ENCODE peak calls at places on chromosomes 4 and X, in six cellular contexts. Y is heart left ventricle, U is right lobe of liver, B is choroid plexus epithelial cell, K is cardiac fibroblast, S is gastrocnemius medialis. M is an unnamed sample.

GRCh38 chr4:53925050-53925605 is 139.3 kb downstream of the CHIC2 start:
- DNase-seq in Y (no peak), U (no peak), B (no peak), K (no peak), S (no peak), M (no peak)

GRCh38 chr4:48830706-48831531 is at the start of gene OCIAD1:
- DNase-seq in Y (peak), U (peak), B (peak), K (peak), S (peak), M (peak)

GRCh38 chr4:186669159-186669720 is 54.4 kb downstream of the FAT1 start:
- DNase-seq in Y (no peak), U (no peak), B (peak), K (peak), S (no peak), M (peak)

GRCh38 chr4:141697116-141697515 is 60.7 kb downstream of the IL15 start:
- DNase-seq in Y (no peak), U (no peak), B (no peak), K (no peak), S (no peak), M (no peak)

GRCh38 chrX:2766921-2767320 is 15.1 kb downstream of the XG start:
- DNase-seq in Y (no peak), U (no peak), B (peak), K (no peak), S (no peak), M (no peak)

GRCh38 chrX:31126205-31126604 is 54.4 kb upstream of the FTHL17 start:
- DNase-seq in Y (no peak), U (no peak), B (peak), K (peak), S (no peak), M (peak)

GRCh38 chrX:7996414-7996813 is 69.2 kb upstream of the PNPLA4 start:
- DNase-seq in Y (no peak), U (no peak), B (peak), K (peak), S (no peak), M (peak)

GRCh38 chr4:103098746-103099421 is 750 bp downstream of the BDH2 start:
- DNase-seq in Y (no peak), U (no peak), B (peak), K (peak), S (no peak), M (no peak)

GRCh38 chrX:40130207-40130606 is 32.4 kb upstream of the BCOR start:
- DNase-seq in Y (no peak), U (no peak), B (peak), K (peak), S (peak), M (peak)

GRCh38 chrX:153488231-153488914 is 6.4 kb upstream of the BGN start:
- DNase-seq in Y (peak), U (no peak), B (peak), K (no peak), S (no peak), M (no peak)

GRCh38 chrX:136207546-136207945 is 43.7 kb downstream of the MAP7D3 start:
- DNase-seq in Y (no peak), U (no peak), B (no peak), K (no peak), S (no peak), M (no peak)

GRCh38 chrX:136950206-136950605 is 69.7 kb upstream of the RBMX start:
- DNase-seq in Y (no peak), U (no peak), B (no peak), K (no peak), S (no peak), M (no peak)

GRCh38 chr4:55866290-55866907 is 13.0 kb downstream of the EXOC1 start:
- DNase-seq in Y (no peak), U (no peak), B (peak), K (peak), S (no peak), M (peak)

GRCh38 chr4:8198906-8199593 is at the start of gene SH3TC1:
- DNase-seq in Y (peak), U (peak), B (peak), K (peak), S (peak), M (peak)

GRCh38 chr4:119728692-119729593 is 100.3 kb upstream of the PDE5A start:
- DNase-seq in Y (no peak), U (no peak), B (peak), K (peak), S (no peak), M (no peak)

GRCh38 chr4:42843694-42844093 is 48.8 kb upstream of the GRXCR1 start:
- DNase-seq in Y (no peak), U (no peak), B (no peak), K (no peak), S (no peak), M (no peak)

GRCh38 chr4:152106113-152106763 is 345.4 kb upstream of the GATB start:
- DNase-seq in Y (peak), U (no peak), B (peak), K (peak), S (peak), M (peak)

GRCh38 chrX:105313596-105313995 is 93.1 kb upstream of the TEX13A start:
- DNase-seq in Y (no peak), U (no peak), B (no peak), K (peak), S (no peak), M (no peak)

GRCh38 chr4:10492486-10492885 is 35.3 kb upstream of the ZNF518B start:
- DNase-seq in Y (no peak), U (no peak), B (no peak), K (no peak), S (no peak), M (no peak)

GRCh38 chrX:155888139-155888538 is 7.0 kb downstream of the VAMP7 start:
- DNase-seq in Y (no peak), U (no peak), B (peak), K (peak), S (no peak), M (peak)

GRCh38 chrX:136262241-136262640 is 11.0 kb upstream of the MAP7D3 start:
- DNase-seq in Y (no peak), U (no peak), B (peak), K (no peak), S (no peak), M (no peak)

GRCh38 chrX:53279296-53280237 is 1.8 kb downstream of the IQSEC2 start:
- DNase-seq in Y (no peak), U (no peak), B (no peak), K (no peak), S (no peak), M (no peak)

GRCh38 chr4:110808371-110808878 is 185.5 kb upstream of the PITX2 start:
- DNase-seq in Y (no peak), U (no peak), B (peak), K (peak), S (no peak), M (peak)

GRCh38 chr4:90951037-90951436 is 823.8 kb downstream of the CCSER1 start:
- DNase-seq in Y (no peak), U (no peak), B (peak), K (peak), S (no peak), M (no peak)

GRCh38 chr4:103075894-103076776 is at the start of gene SLC9B2:
- DNase-seq in Y (peak), U (peak), B (peak), K (peak), S (peak), M (peak)

GRCh38 chr4:37453361-37454262 is 209.1 kb downstream of the NWD2 start:
- DNase-seq in Y (peak), U (peak), B (peak), K (peak), S (peak), M (no peak)

DNA sequence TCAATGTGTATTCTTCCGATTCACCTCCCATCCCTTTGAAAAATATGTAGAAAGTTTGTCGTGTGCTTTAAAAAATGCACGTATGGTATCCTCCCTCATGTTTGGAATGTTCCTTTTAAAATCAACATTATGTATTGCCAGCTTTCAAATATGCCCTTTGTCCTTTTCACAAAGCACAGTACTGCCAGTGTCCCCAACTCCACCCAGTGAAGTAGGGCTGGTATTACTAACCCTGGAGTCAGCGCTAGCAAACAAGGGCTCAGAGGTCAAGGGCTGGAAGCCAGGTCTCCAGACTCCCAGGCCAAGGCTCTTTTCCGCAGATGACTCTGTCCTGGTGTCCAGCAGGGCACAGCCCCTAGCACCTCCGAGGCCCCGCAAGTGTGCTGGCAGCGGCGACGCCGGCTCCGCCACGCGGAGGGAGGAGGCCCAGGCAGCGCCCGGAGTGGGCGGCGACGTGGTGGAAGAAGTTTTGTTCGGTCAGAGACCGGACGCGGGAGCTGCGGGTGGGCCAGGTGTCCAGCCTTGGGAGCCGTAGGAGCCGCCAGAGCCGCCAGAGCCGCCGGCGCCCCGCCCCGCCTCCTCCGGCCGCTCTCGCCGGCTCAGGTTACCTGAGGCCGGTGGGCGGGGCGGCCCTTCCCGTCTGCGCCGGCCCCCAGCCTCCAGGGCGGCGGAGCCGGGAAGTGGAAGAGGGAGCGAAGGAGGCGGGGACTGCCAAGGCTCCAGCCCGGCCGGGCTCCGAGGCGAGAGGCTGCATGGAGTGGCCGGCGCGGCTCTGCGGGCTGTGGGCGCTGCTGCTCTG is at the start of gene IL13RA1:
- DNase-seq in Y (peak), U (peak), B (peak), K (peak), S (peak), M (peak)
- TF ChIP-seq CTCF in Y (no peak), U (no peak), B (no peak), K (no peak), S (no peak), M (peak)

GRCh38 chr4:169727616-169728015 is 30.1 kb downstream of the HPF1 start:
- DNase-seq in Y (no peak), U (no peak), B (no peak), K (no peak), S (no peak), M (no peak)
- TF ChIP-seq CTCF in Y (no peak), U (no peak), B (no peak), K (no peak), S (no peak), M (no peak)

GRCh38 chrX:48466696-48467095 is 3.4 kb downstream of the SLC38A5 start:
- DNase-seq in Y (no peak), U (peak), B (no peak), K (no peak), S (no peak), M (no peak)
- TF ChIP-seq CTCF in Y (no peak), U (no peak), B (peak), K (peak), S (no peak), M (peak)

DNA sequence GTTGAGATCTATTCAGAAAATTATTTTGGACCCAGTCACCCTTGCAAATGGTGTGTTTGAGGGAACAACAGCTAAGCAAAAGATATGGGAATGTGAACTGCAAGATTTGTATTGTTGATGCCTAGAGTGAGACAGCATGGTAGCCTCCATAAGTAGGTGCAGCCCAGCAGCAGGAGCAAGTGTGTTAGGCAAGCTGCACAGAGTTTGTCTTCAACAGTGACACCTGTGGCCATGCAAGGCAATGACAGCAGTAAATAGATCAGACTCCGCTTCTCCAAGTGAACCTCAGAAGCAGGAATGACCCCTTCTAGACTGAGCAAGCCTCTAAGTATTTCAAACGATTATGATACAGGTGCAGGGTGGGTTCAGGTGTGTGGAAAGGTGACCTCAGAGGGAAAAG is 133.4 kb upstream of the MSX1 start:
- DNase-seq in Y (no peak), U (no peak), B (no peak), K (peak), S (no peak), M (no peak)
- TF ChIP-seq CTCF in Y (no peak), U (no peak), B (peak), K (peak), S (no peak), M (peak)

GRCh38 chr4:26162095-26162494 is 158.7 kb upstream of the RBPJ start:
- DNase-seq in Y (no peak), U (no peak), B (no peak), K (no peak), S (no peak), M (no peak)

GRCh38 chr4:26157541-26157940 is 163.3 kb upstream of the RBPJ start:
- DNase-seq in Y (no peak), U (no peak), B (no peak), K (no peak), S (no peak), M (no peak)

GRCh38 chr4:26163425-26164362 is 157.1 kb upstream of the RBPJ start:
- DNase-seq in Y (no peak), U (no peak), B (no peak), K (no peak), S (no peak), M (no peak)

DNA sequence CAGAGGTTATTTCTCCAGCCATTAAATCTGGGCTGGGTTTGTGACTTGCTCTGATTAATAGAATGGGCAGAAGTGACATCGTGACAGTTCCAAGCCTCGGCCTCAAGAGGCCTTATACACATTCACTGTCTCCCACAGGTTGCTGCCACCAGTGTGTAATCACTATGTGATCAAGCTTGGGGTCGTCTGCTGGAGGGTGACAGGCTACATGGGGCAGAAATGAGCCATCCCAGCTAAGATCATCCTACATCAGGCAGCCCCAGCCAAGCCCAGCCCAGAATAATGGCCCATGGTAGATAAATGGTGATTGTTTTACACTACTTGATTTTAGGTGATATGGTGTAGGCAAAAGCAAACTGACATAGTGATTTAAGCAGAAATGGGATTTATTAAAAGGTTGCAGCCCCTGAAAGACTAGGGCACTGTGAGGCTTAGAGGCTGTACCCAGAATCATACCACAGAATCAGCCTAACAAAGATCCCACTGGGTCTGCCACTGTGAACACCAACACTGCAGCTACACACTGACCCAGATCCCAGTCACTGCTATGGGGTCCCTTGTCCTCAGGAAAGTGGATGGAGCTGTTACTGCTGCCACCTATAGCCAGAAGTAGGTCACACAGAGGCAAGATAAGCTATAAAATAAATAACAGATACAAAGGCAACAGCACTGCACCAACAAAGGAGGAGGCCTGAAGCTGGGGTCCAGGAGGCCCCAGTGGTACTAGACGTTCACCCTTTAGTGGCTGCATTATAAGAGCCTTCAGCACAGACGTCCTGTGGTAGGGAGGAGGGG is 159.6 kb upstream of the RBPJ start:
- DNase-seq in Y (no peak), U (no peak), B (no peak), K (no peak), S (no peak), M (no peak)
- TF ChIP-seq CTCF in Y (no peak), U (no peak), B (peak), K (peak), S (no peak), M (peak)

GRCh38 chr4:44678094-44679023 is at the start of gene GUF1:
- DNase-seq in Y (peak), U (peak), B (peak), K (peak), S (peak), M (peak)

GRCh38 chr4:44671636-44672035 is 6.6 kb upstream of the GUF1 start:
- DNase-seq in Y (no peak), U (no peak), B (no peak), K (no peak), S (no peak), M (no peak)

GRCh38 chr4:44670466-44671199 is 7.6 kb upstream of the GUF1 start:
- DNase-seq in Y (peak), U (no peak), B (no peak), K (no peak), S (no peak), M (no peak)

GRCh38 chr4:44679060-44679459 is 840 bp downstream of the GUF1 start:
- DNase-seq in Y (no peak), U (no peak), B (no peak), K (no peak), S (no peak), M (no peak)

GRCh38 chr4:44674471-44674870 is 3.7 kb upstream of the GUF1 start:
- DNase-seq in Y (no peak), U (no peak), B (peak), K (no peak), S (no peak), M (no peak)
- TF ChIP-seq CTCF in Y (no peak), U (peak), B (peak), K (no peak), S (no peak), M (peak)

M was measured in HFFc6.